ENCODE peak calls at places on chromosomes 12 and 14, in ten cellular contexts. One of them, this sample, is unnamed.

GRCh38 chr12:122080149-122081107 is 1.9 kb downstream of the MLXIP start:
- DNase-seq in iris pigment epithelial cell: peak; percentile 93
- DNase-seq in ACHN: peak; percentile 90
- DNase-seq in naive thymus-derived CD8-positive, alpha-beta T cell: no peak
- DNase-seq in RWPE1: peak; percentile 92
- DNase-seq in T1000: no peak
- DNase-seq in activated CD4-positive, alpha-beta T cell treated with anti-CD3 and anti-CD28 coated beads for 24 hours: peak; percentile 10
- DNase-seq in AML-193: peak; percentile 91
- DNase-seq in A172: peak; percentile 66
- DNase-seq in foreskin fibroblast: peak; percentile 93
- DNase-seq in this sample: no peak

GRCh38 chr14:28406181-28406580 is 360.4 kb upstream of the FOXG1 start:
- DNase-seq in ACHN: no peak
- DNase-seq in activated CD4-positive, alpha-beta T cell treated with anti-CD3 and anti-CD28 coated beads for 24 hours: no peak
- DNase-seq in RWPE1: no peak
- DNase-seq in naive thymus-derived CD8-positive, alpha-beta T cell: no peak
- DNase-seq in iris pigment epithelial cell: peak; percentile 71
- DNase-seq in foreskin fibroblast: peak; percentile 22
- DNase-seq in T1000: no peak
- DNase-seq in A172: no peak
- DNase-seq in AML-193: no peak
- DNase-seq in this sample: no peak

GRCh38 chr14:103544627-103545218 is 15.7 kb downstream of the TRMT61A start:
- DNase-seq in ACHN: no peak
- DNase-seq in RWPE1: no peak
- DNase-seq in naive thymus-derived CD8-positive, alpha-beta T cell: no peak
- DNase-seq in foreskin fibroblast: no peak
- DNase-seq in T1000: no peak
- DNase-seq in iris pigment epithelial cell: no peak
- DNase-seq in activated CD4-positive, alpha-beta T cell treated with anti-CD3 and anti-CD28 coated beads for 24 hours: no peak
- DNase-seq in A172: no peak
- DNase-seq in AML-193: no peak
- DNase-seq in this sample: no peak

GRCh38 chr12:104154806-104155205 is 16.8 kb upstream of the NFYB start:
- DNase-seq in iris pigment epithelial cell: no peak
- DNase-seq in activated CD4-positive, alpha-beta T cell treated with anti-CD3 and anti-CD28 coated beads for 24 hours: no peak
- DNase-seq in RWPE1: no peak
- DNase-seq in naive thymus-derived CD8-positive, alpha-beta T cell: no peak
- DNase-seq in T1000: no peak
- DNase-seq in AML-193: no peak
- DNase-seq in ACHN: no peak
- DNase-seq in foreskin fibroblast: no peak
- DNase-seq in A172: no peak
- DNase-seq in this sample: no peak

GRCh38 chr12:129635003-129635685 is 268.7 kb downstream of the TMEM132D start:
- DNase-seq in naive thymus-derived CD8-positive, alpha-beta T cell: no peak
- DNase-seq in foreskin fibroblast: no peak
- DNase-seq in RWPE1: no peak
- DNase-seq in T1000: no peak
- DNase-seq in activated CD4-positive, alpha-beta T cell treated with anti-CD3 and anti-CD28 coated beads for 24 hours: no peak
- DNase-seq in ACHN: no peak
- DNase-seq in iris pigment epithelial cell: no peak
- DNase-seq in AML-193: no peak
- DNase-seq in A172: no peak
- DNase-seq in this sample: no peak

GRCh38 chr14:99716850-99717681 is 33.0 kb downstream of the CYP46A1 start:
- DNase-seq in activated CD4-positive, alpha-beta T cell treated with anti-CD3 and anti-CD28 coated beads for 24 hours: no peak
- DNase-seq in T1000: no peak
- DNase-seq in AML-193: no peak
- DNase-seq in naive thymus-derived CD8-positive, alpha-beta T cell: no peak
- DNase-seq in RWPE1: no peak
- DNase-seq in iris pigment epithelial cell: no peak
- DNase-seq in A172: no peak
- DNase-seq in ACHN: no peak
- DNase-seq in foreskin fibroblast: no peak
- DNase-seq in this sample: no peak

GRCh38 chr12:133106253-133106652 is 23.8 kb downstream of the ZNF891 start:
- DNase-seq in naive thymus-derived CD8-positive, alpha-beta T cell: no peak
- DNase-seq in activated CD4-positive, alpha-beta T cell treated with anti-CD3 and anti-CD28 coated beads for 24 hours: no peak
- DNase-seq in iris pigment epithelial cell: peak; percentile 4
- DNase-seq in ACHN: peak; percentile 37
- DNase-seq in foreskin fibroblast: no peak
- DNase-seq in AML-193: no peak
- DNase-seq in A172: no peak
- DNase-seq in T1000: no peak
- DNase-seq in RWPE1: no peak
- DNase-seq in this sample: no peak

GRCh38 chr14:92906823-92907222 is 16.1 kb upstream of the CHGA start:
- DNase-seq in activated CD4-positive, alpha-beta T cell treated with anti-CD3 and anti-CD28 coated beads for 24 hours: no peak
- DNase-seq in AML-193: no peak
- DNase-seq in ACHN: no peak
- DNase-seq in foreskin fibroblast: no peak
- DNase-seq in iris pigment epithelial cell: no peak
- DNase-seq in RWPE1: no peak
- DNase-seq in T1000: no peak
- DNase-seq in A172: no peak
- DNase-seq in naive thymus-derived CD8-positive, alpha-beta T cell: no peak
- DNase-seq in this sample: no peak

GRCh38 chr12:69388371-69388770 is 28.8 kb downstream of the YEATS4 start:
- DNase-seq in A172: peak; percentile 46
- DNase-seq in T1000: no peak
- DNase-seq in ACHN: peak; percentile 77
- DNase-seq in AML-193: peak; percentile 56
- DNase-seq in foreskin fibroblast: peak; percentile 73
- DNase-seq in iris pigment epithelial cell: peak; percentile 75
- DNase-seq in naive thymus-derived CD8-positive, alpha-beta T cell: no peak
- DNase-seq in activated CD4-positive, alpha-beta T cell treated with anti-CD3 and anti-CD28 coated beads for 24 hours: no peak
- DNase-seq in RWPE1: peak; percentile 8
- DNase-seq in this sample: no peak

GRCh38 chr12:124848621-124849380 is 14.9 kb downstream of the SCARB1 start:
- DNase-seq in RWPE1: no peak
- DNase-seq in foreskin fibroblast: peak; percentile 71
- DNase-seq in AML-193: no peak
- DNase-seq in A172: no peak
- DNase-seq in naive thymus-derived CD8-positive, alpha-beta T cell: no peak
- DNase-seq in T1000: no peak
- DNase-seq in activated CD4-positive, alpha-beta T cell treated with anti-CD3 and anti-CD28 coated beads for 24 hours: no peak
- DNase-seq in ACHN: no peak
- DNase-seq in iris pigment epithelial cell: no peak
- DNase-seq in this sample: no peak

GRCh38 chr12:122747224-122748175 is 5.1 kb upstream of the DENR start:
- DNase-seq in activated CD4-positive, alpha-beta T cell treated with anti-CD3 and anti-CD28 coated beads for 24 hours: no peak
- DNase-seq in iris pigment epithelial cell: no peak
- DNase-seq in naive thymus-derived CD8-positive, alpha-beta T cell: no peak
- DNase-seq in RWPE1: no peak
- DNase-seq in ACHN: no peak
- DNase-seq in AML-193: peak; percentile 2
- DNase-seq in T1000: no peak
- DNase-seq in A172: no peak
- DNase-seq in foreskin fibroblast: no peak
- DNase-seq in this sample: no peak

GRCh38 chr12:15274561-15274967 is 47.7 kb upstream of the PTPRO start:
- DNase-seq in ACHN: no peak
- DNase-seq in foreskin fibroblast: peak; percentile 56
- DNase-seq in T1000: no peak
- DNase-seq in naive thymus-derived CD8-positive, alpha-beta T cell: no peak
- DNase-seq in activated CD4-positive, alpha-beta T cell treated with anti-CD3 and anti-CD28 coated beads for 24 hours: no peak
- DNase-seq in AML-193: no peak
- DNase-seq in A172: no peak
- DNase-seq in RWPE1: peak; percentile 74
- DNase-seq in iris pigment epithelial cell: peak; percentile 87
- DNase-seq in this sample: no peak

GRCh38 chr14:94081386-94081820 is 293 bp downstream of the IFI27L1 start:
- DNase-seq in A172: no peak
- DNase-seq in foreskin fibroblast: no peak
- DNase-seq in RWPE1: no peak
- DNase-seq in iris pigment epithelial cell: peak; percentile 27
- DNase-seq in activated CD4-positive, alpha-beta T cell treated with anti-CD3 and anti-CD28 coated beads for 24 hours: no peak
- DNase-seq in ACHN: no peak
- DNase-seq in T1000: no peak
- DNase-seq in naive thymus-derived CD8-positive, alpha-beta T cell: no peak
- DNase-seq in AML-193: peak; percentile 11
- DNase-seq in this sample: no peak

GRCh38 chr14:68692216-68692615 is 100.7 kb downstream of the ZFP36L1 start:
- DNase-seq in foreskin fibroblast: no peak
- DNase-seq in naive thymus-derived CD8-positive, alpha-beta T cell: no peak
- DNase-seq in activated CD4-positive, alpha-beta T cell treated with anti-CD3 and anti-CD28 coated beads for 24 hours: no peak
- DNase-seq in A172: no peak
- DNase-seq in ACHN: no peak
- DNase-seq in RWPE1: no peak
- DNase-seq in T1000: no peak
- DNase-seq in iris pigment epithelial cell: no peak
- DNase-seq in AML-193: no peak
- DNase-seq in this sample: no peak

GRCh38 chr14:94284221-94284620 is 8.8 kb downstream of the SERPINA10 start:
- DNase-seq in AML-193: no peak
- DNase-seq in activated CD4-positive, alpha-beta T cell treated with anti-CD3 and anti-CD28 coated beads for 24 hours: no peak
- DNase-seq in T1000: no peak
- DNase-seq in iris pigment epithelial cell: no peak
- DNase-seq in foreskin fibroblast: no peak
- DNase-seq in ACHN: no peak
- DNase-seq in A172: no peak
- DNase-seq in RWPE1: no peak
- DNase-seq in naive thymus-derived CD8-positive, alpha-beta T cell: no peak
- DNase-seq in this sample: no peak

GRCh38 chr14:54709444-54709843 is 142.5 kb downstream of the SAMD4A start:
- DNase-seq in activated CD4-positive, alpha-beta T cell treated with anti-CD3 and anti-CD28 coated beads for 24 hours: no peak
- DNase-seq in RWPE1: no peak
- DNase-seq in foreskin fibroblast: no peak
- DNase-seq in T1000: no peak
- DNase-seq in iris pigment epithelial cell: peak; percentile 22
- DNase-seq in A172: no peak
- DNase-seq in AML-193: no peak
- DNase-seq in ACHN: no peak
- DNase-seq in naive thymus-derived CD8-positive, alpha-beta T cell: no peak
- DNase-seq in this sample: no peak

GRCh38 chr12:10331642-10332239 is 24.1 kb downstream of the KLRD1 start:
- DNase-seq in foreskin fibroblast: peak; percentile 75
- DNase-seq in T1000: no peak
- DNase-seq in iris pigment epithelial cell: peak; percentile 71
- DNase-seq in ACHN: peak; percentile 78
- DNase-seq in activated CD4-positive, alpha-beta T cell treated with anti-CD3 and anti-CD28 coated beads for 24 hours: no peak
- DNase-seq in naive thymus-derived CD8-positive, alpha-beta T cell: peak; percentile 32
- DNase-seq in A172: peak; percentile 21
- DNase-seq in RWPE1: peak; percentile 70
- DNase-seq in AML-193: peak; percentile 66
- DNase-seq in this sample: peak; percentile 15

GRCh38 chr12:54413284-54414190 is 5.5 kb downstream of the ITGA5 start:
- DNase-seq in iris pigment epithelial cell: peak; percentile 64
- DNase-seq in naive thymus-derived CD8-positive, alpha-beta T cell: peak; percentile 86
- DNase-seq in foreskin fibroblast: no peak
- DNase-seq in ACHN: no peak
- DNase-seq in T1000: no peak
- DNase-seq in activated CD4-positive, alpha-beta T cell treated with anti-CD3 and anti-CD28 coated beads for 24 hours: peak; percentile 43
- DNase-seq in AML-193: peak; percentile 86
- DNase-seq in RWPE1: no peak
- DNase-seq in A172: peak; percentile 64
- DNase-seq in this sample: peak; percentile 46

GRCh38 chr12:124517260-124518050 is 50.0 kb downstream of the NCOR2 start:
- DNase-seq in AML-193: no peak
- DNase-seq in iris pigment epithelial cell: no peak
- DNase-seq in foreskin fibroblast: peak; percentile 59
- DNase-seq in naive thymus-derived CD8-positive, alpha-beta T cell: no peak
- DNase-seq in ACHN: peak; percentile 74
- DNase-seq in activated CD4-positive, alpha-beta T cell treated with anti-CD3 and anti-CD28 coated beads for 24 hours: no peak
- DNase-seq in A172: no peak
- DNase-seq in RWPE1: peak; percentile 85
- DNase-seq in T1000: no peak
- DNase-seq in this sample: no peak

GRCh38 chr14:61489932-61490331 is 168.6 kb downstream of the PRKCH start:
- DNase-seq in RWPE1: no peak
- DNase-seq in T1000: no peak
- DNase-seq in foreskin fibroblast: peak; percentile 70
- DNase-seq in AML-193: peak; percentile 28
- DNase-seq in ACHN: no peak
- DNase-seq in activated CD4-positive, alpha-beta T cell treated with anti-CD3 and anti-CD28 coated beads for 24 hours: no peak
- DNase-seq in iris pigment epithelial cell: no peak
- DNase-seq in naive thymus-derived CD8-positive, alpha-beta T cell: no peak
- DNase-seq in A172: no peak
- DNase-seq in this sample: no peak